ENCODE peak calls at places on chromosomes 6 and 20, in six cellular contexts. X is ovary, Z is tibial nerve, D is HepG2, G is A549, J is transverse colon. B is an unnamed sample.
A peak's percentile ranks its signal among the peaks of the same experiment; 100 is the strongest.

GRCh38 chr6:160462551-160463109 is 114.5 kb downstream of the SLC22A3 start:
- DNase-seq in X (no peak), Z (no peak), D (no peak), G (no peak), J (peak; percentile 13), B (no peak)

GRCh38 chr6:43923376-43924221 is 153.6 kb downstream of the VEGFA start:
- DNase-seq in X (no peak), Z (no peak), D (no peak), G (no peak), J (no peak), B (no peak)

GRCh38 chr6:139028658-139029469 is at the start of gene ABRACL:
- DNase-seq in X (peak; percentile 56), Z (no peak), D (no peak), G (peak; percentile 42), J (peak; percentile 81), B (peak; percentile 72)

GRCh38 chr6:170276369-170277057 is 14.4 kb downstream of the DLL1 start:
- DNase-seq in X (peak; percentile 74), Z (peak; percentile 24), D (no peak), G (no peak), J (peak; percentile 43), B (peak; percentile 44)

GRCh38 chr20:42567409-42567808 is 622.3 kb downstream of the PTPRT start:
- DNase-seq in X (no peak), Z (no peak), D (no peak), G (no peak), J (no peak), B (no peak)

GRCh38 chr20:60314727-60315126 is 356.5 kb downstream of the CDH26 start:
- DNase-seq in X (no peak), Z (no peak), D (no peak), G (no peak), J (no peak), B (no peak)

GRCh38 chr20:57372581-57373350 is 18.4 kb upstream of the RBM38 start:
- DNase-seq in X (no peak), Z (no peak), D (no peak), G (no peak), J (no peak), B (no peak)

GRCh38 chr6:10163159-10163962 is 251.5 kb downstream of the TFAP2A start:
- DNase-seq in X (no peak), Z (no peak), D (no peak), G (no peak), J (no peak), B (no peak)

GRCh38 chr6:144657691-144658090 is 372.6 kb downstream of the UTRN start:
- DNase-seq in X (no peak), Z (no peak), D (no peak), G (no peak), J (no peak), B (no peak)

GRCh38 chr6:132530293-132530974 is 7.6 kb upstream of the TAAR9 start:
- DNase-seq in X (peak; percentile 28), Z (no peak), D (peak; percentile 72), G (no peak), J (peak; percentile 63), B (peak; percentile 57)

GRCh38 chr6:31401403-31401802 is 2.0 kb upstream of the MICA start:
- DNase-seq in X (peak; percentile 49), Z (no peak), D (peak; percentile 69), G (no peak), J (peak; percentile 75), B (peak; percentile 45)

GRCh38 chr6:10685092-10685769 is 9.2 kb downstream of the C6orf52 start:
- DNase-seq in X (no peak), Z (no peak), D (no peak), G (no peak), J (no peak), B (no peak)

GRCh38 chr6:7129784-7130569 is 22.2 kb downstream of the RREB1 start:
- DNase-seq in X (no peak), Z (no peak), D (peak; percentile 71), G (no peak), J (peak; percentile 43), B (no peak)

GRCh38 chr20:25315418-25316210 is 67.7 kb downstream of the PYGB start:
- DNase-seq in X (no peak), Z (peak; percentile 11), D (no peak), G (no peak), J (peak; percentile 5), B (peak; percentile 17)

GRCh38 chr6:163287626-163288025 is 126.9 kb upstream of the QKI start:
- DNase-seq in X (no peak), Z (no peak), D (no peak), G (no peak), J (no peak), B (no peak)
- H3K27ac ChIP-seq in X (no peak overlapping the region), Z (no peak overlapping the region), D (no peak overlapping the region), G (no peak overlapping the region), J (no peak overlapping the region), B (no peak overlapping the region)

DNA sequence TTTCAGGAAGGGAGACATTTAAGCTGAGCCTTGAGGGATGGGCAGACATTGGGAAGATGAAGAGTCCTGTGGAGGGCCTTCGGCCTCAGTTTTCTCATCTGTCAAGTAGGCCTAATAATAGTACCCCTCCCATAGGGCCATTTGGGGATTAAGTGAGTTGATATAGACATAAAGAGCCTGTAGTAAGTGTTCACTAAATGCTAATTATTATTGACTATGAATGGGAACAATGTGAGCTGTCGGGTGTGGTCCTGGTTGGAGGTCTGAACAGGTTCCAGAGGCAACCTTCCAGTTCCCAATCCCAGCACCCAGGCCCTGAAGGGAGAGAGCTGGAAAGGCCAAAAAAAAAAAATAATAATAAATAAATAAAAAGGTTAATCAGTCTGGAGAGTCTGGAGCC is 14.5 kb upstream of the ITPR3 start:
- DNase-seq in X (no peak), Z (no peak), D (no peak), G (no peak), J (no peak), B (no peak)
- TF ChIP-seq EP300 in X (no peak), Z (no peak), D (no peak), G (no peak), J (no peak), B (no peak)

DNA sequence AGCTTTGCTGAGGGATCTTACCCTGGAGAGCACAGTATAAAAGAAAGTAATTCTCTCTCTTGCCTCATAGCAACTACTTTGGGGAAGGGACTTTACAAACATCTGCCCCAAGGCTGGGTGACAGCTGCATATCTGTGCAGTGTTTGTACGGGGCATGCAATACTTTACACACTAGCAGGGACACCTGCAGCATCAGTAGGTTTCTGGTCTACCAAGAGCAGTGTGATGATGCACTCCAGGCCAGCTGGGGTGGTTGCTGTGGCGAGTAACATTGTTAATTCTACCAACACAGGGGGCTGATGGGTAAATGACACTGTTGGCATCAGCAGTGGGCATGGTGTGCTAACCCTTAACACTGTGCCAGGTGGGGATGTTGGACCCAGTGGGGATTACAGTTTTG is 48.0 kb downstream of the ADTRP start:
- DNase-seq in X (no peak), Z (no peak), D (no peak), G (no peak), J (peak; percentile 16), B (no peak)
- H3K4me1 ChIP-seq in X (peaks cover 2% of the 10 kb centered on the region), Z (peaks cover 21% of the 10 kb centered on the region), D (peaks cover 13% of the 10 kb centered on the region), G (no peaks in the 10 kb centered on the region), J (no peaks in the 10 kb centered on the region), B (peaks cover 3% of the 10 kb centered on the region)

GRCh38 chr20:4814696-4815252 is 93.1 kb downstream of the PRND start:
- DNase-seq in X (no peak), Z (no peak), D (no peak), G (no peak), J (peak; percentile 64), B (peak; percentile 44)
- H3K27ac ChIP-seq in X (no peak overlapping the region), Z (peak overlapping the region; percentile 87), D (no peak overlapping the region), G (no peak overlapping the region), J (peak overlapping the region; percentile 81), B (peak overlapping the region; percentile 75)

GRCh38 chr6:15682965-15683822 is 20.4 kb upstream of the DTNBP1 start:
- DNase-seq in X (no peak), Z (no peak), D (peak; percentile 18), G (no peak), J (peak; percentile 24), B (no peak)
- TF ChIP-seq EP300 in X (no peak), Z (no peak), D (no peak), G (no peak), J (no peak), B (no peak)

GRCh38 chr6:2764610-2765165 is 505 bp upstream of the WRNIP1 start:
- DNase-seq in X (no peak), Z (no peak), D (peak; percentile 50), G (peak; percentile 47), J (peak; percentile 56), B (no peak)
- H3K4me1 ChIP-seq in X (peaks cover 8% of the 10 kb centered on the region), Z (peaks cover 36% of the 10 kb centered on the region), D (peaks cover 36% of the 10 kb centered on the region), G (peaks cover 21% of the 10 kb centered on the region), J (peaks cover 23% of the 10 kb centered on the region), B (peaks cover 35% of the 10 kb centered on the region)

GRCh38 chr6:145893586-145893985 is 70.6 kb downstream of the SHPRH start:
- DNase-seq in X (no peak), Z (no peak), D (no peak), G (no peak), J (no peak), B (no peak)

GRCh38 chr6:145899915-145900569 is 64.1 kb downstream of the SHPRH start:
- DNase-seq in X (no peak), Z (no peak), D (no peak), G (no peak), J (no peak), B (no peak)

GRCh38 chr6:145898376-145898775 is 65.8 kb downstream of the SHPRH start:
- DNase-seq in X (no peak), Z (no peak), D (no peak), G (no peak), J (no peak), B (no peak)

GRCh38 chr6:145895802-145896201 is 68.4 kb downstream of the SHPRH start:
- DNase-seq in X (no peak), Z (no peak), D (no peak), G (peak; percentile 0), J (no peak), B (no peak)

DNA sequence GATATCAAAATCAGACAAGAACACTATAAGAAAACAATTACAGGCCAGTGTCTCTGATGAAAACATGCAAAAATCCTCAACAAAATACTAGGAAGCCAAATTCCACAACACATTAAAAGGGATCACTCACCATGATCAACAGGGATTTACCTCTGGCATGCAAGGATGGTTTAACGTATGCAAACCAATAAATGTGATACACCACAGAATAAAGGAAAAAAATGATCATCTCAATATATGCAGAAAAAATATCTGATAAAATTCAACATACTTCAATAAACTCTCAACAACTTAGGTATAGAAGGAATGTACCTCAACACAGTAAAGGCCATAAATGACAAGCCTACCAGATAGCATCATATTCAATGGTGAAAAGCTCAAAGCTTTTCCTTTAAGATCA is 66.6 kb downstream of the SHPRH start:
- DNase-seq in X (no peak), Z (no peak), D (no peak), G (no peak), J (no peak), B (no peak)
- H3K27ac ChIP-seq in X (no peak overlapping the region), Z (no peak overlapping the region), D (no peak overlapping the region), G (no peak overlapping the region), J (no peak overlapping the region), B (no peak overlapping the region)

GRCh38 chr6:22752522-22752921 is 183.2 kb downstream of the HDGFL1 start:
- DNase-seq in X (no peak), Z (no peak), D (no peak), G (no peak), J (no peak), B (no peak)
- TF ChIP-seq EP300 in X (no peak), Z (no peak), D (no peak), G (no peak), J (no peak), B (no peak)